ENCODE peak calls at places on chromosomes 5 and 9, in ten cellular contexts. D is stimulated activated CD4-positive, alpha-beta T cell treated with anti-CD3 and anti-CD28 coated beads, TNF-alpha, amount 100 ng/mL, for 48 hours; I is choroid plexus epithelial cell; F is vagina; G is activated T-cell treated with anti-CD3 and anti-CD28 coated beads, Interleukin-2, amount 50 U/mL, for 72 hours; N is SW480; W is smooth muscle cell of the brain vasculature; T is sigmoid colon; Q is A549; O is activated CD8-positive, alpha-beta memory T cell treated with anti-CD3 and anti-CD28 coated beads for 1 hour. E is an unnamed sample.

GRCh38 chr9:111330124-111330523 is at the start of gene OR2K2:
- DNase-seq in D (no peak), I (no peak), F (no peak), G (no peak), N (no peak), W (no peak), T (no peak), Q (no peak), O (no peak), E (no peak)

GRCh38 chr5:107455111-107455544 is 215.6 kb downstream of the EFNA5 start:
- DNase-seq in D (no peak), I (peak), F (no peak), G (no peak), N (no peak), W (no peak), T (no peak), Q (no peak), O (no peak), E (no peak)

GRCh38 chr5:171707441-171707790 is 78.2 kb upstream of the SMIM23 start:
- DNase-seq in D (no peak), I (no peak), F (peak), G (no peak), N (peak), W (no peak), T (no peak), Q (no peak), O (no peak), E (no peak)

GRCh38 chr5:148401604-148402003 is 17.8 kb downstream of the FBXO38 start:
- DNase-seq in D (no peak), I (peak), F (no peak), G (no peak), N (no peak), W (no peak), T (no peak), Q (no peak), O (no peak), E (no peak)

GRCh38 chr9:130917171-130917960 is 20.8 kb upstream of the QRFP start:
- DNase-seq in D (no peak), I (no peak), F (no peak), G (no peak), N (no peak), W (no peak), T (no peak), Q (no peak), O (no peak), E (no peak)

GRCh38 chr9:134233022-134233421 is 68.7 kb upstream of the RNU6ATAC start:
- DNase-seq in D (no peak), I (no peak), F (no peak), G (no peak), N (no peak), W (no peak), T (no peak), Q (no peak), O (no peak), E (no peak)

GRCh38 chr9:89427621-89428221 is 70.2 kb downstream of the SEMA4D start:
- DNase-seq in D (peak), I (no peak), F (no peak), G (peak), N (peak), W (no peak), T (no peak), Q (no peak), O (peak), E (no peak)

GRCh38 chr9:10855847-10856246 is 243.0 kb upstream of the PTPRD start:
- DNase-seq in D (no peak), I (peak), F (no peak), G (no peak), N (no peak), W (no peak), T (no peak), Q (no peak), O (no peak), E (no peak)

GRCh38 chr9:70574222-70574837 is 159.9 kb upstream of the KLF9 start:
- DNase-seq in D (no peak), I (peak), F (peak), G (no peak), N (no peak), W (no peak), T (peak), Q (no peak), O (no peak), E (peak)

GRCh38 chr5:14254686-14255085 is 111.5 kb downstream of the TRIO start:
- DNase-seq in D (no peak), I (no peak), F (no peak), G (no peak), N (no peak), W (no peak), T (no peak), Q (no peak), O (no peak), E (no peak)

GRCh38 chr9:1969898-1970297 is 45.2 kb upstream of the SMARCA2 start:
- DNase-seq in D (no peak), I (no peak), F (no peak), G (no peak), N (no peak), W (no peak), T (no peak), Q (no peak), O (no peak), E (no peak)

GRCh38 chr5:160514866-160515265 is 93.2 kb downstream of the PTTG1 start:
- DNase-seq in D (no peak), I (no peak), F (no peak), G (no peak), N (no peak), W (no peak), T (no peak), Q (no peak), O (no peak), E (no peak)

GRCh38 chr9:18404482-18405029 is 69.4 kb upstream of the ADAMTSL1 start:
- DNase-seq in D (no peak), I (no peak), F (no peak), G (no peak), N (no peak), W (no peak), T (no peak), Q (no peak), O (no peak), E (no peak)

GRCh38 chr9:90996154-90996788 is 194.7 kb downstream of the SYK start:
- DNase-seq in D (no peak), I (peak), F (no peak), G (no peak), N (no peak), W (no peak), T (no peak), Q (no peak), O (no peak), E (no peak)

GRCh38 chr9:68704804-68705635 is at the start of gene PIP5K1B:
- DNase-seq in D (peak), I (peak), F (no peak), G (peak), N (peak), W (no peak), T (peak), Q (peak), O (no peak), E (no peak)